ENCODE peak calls at places on chromosomes 3 and 15, in ten cellular contexts. A is A673; K is tibial nerve; R is body of pancreas; N is PC-3; P is sigmoid colon; W is CD4-positive, CD25-positive, alpha-beta regulatory T cell; V is heart right ventricle; Z is right atrium auricular region; X is uterus. B is an unnamed sample. For H3K36me3 and H3K27me3, the result is how much of the 10 kb centered on the place peaks cover.

GRCh38 chr3:86029590-86029989 is 961.4 kb downstream of the VGLL3 start:
- DNase-seq in X (no peak), W (no peak), A (peak), K (no peak), Z (no peak), R (no peak), P (no peak), N (peak), V (no peak), B (no peak)

GRCh38 chr3:17672506-17672905 is 69.9 kb downstream of the TBC1D5 start:
- DNase-seq in R (no peak), A (peak), V (no peak), N (no peak), X (no peak), Z (no peak), W (no peak), P (no peak), K (no peak), B (no peak)

GRCh38 chr3:196740476-196741400 is 1.1 kb downstream of the PAK2 start:
- DNase-seq in W (peak), K (no peak), V (peak), P (no peak), N (peak), A (peak), X (peak), Z (peak), R (peak), B (no peak)

GRCh38 chr3:107284570-107284969 is 92.7 kb upstream of the CCDC54 start:
- DNase-seq in R (no peak), Z (no peak), N (peak), P (no peak), X (no peak), V (no peak), K (no peak), W (no peak), A (no peak), B (no peak)

GRCh38 chr3:184710870-184711365 is 946 bp downstream of the MAGEF1 start:
- DNase-seq in R (peak), V (no peak), Z (peak), X (no peak), W (no peak), K (no peak), A (no peak), N (no peak), P (no peak), B (peak)

GRCh38 chr3:179438836-179439235 is 12.4 kb downstream of the GNB4 start:
- DNase-seq in K (no peak), X (no peak), A (no peak), V (no peak), W (no peak), R (no peak), N (no peak), P (no peak), Z (no peak), B (no peak)

GRCh38 chr3:31960793-31961431 is 20.1 kb downstream of the OSBPL10 start:
- DNase-seq in P (no peak), X (no peak), Z (no peak), V (no peak), W (no peak), N (peak), R (no peak), A (no peak), K (no peak), B (no peak)

GRCh38 chr15:69610858-69611257 is 158.2 kb downstream of the RPLP1 start:
- DNase-seq in Z (peak), W (no peak), A (no peak), V (no peak), N (no peak), K (no peak), R (no peak), X (no peak), P (no peak), B (peak)

GRCh38 chr15:29064290-29064689 is 178.5 kb downstream of the APBA2 start:
- DNase-seq in N (no peak), V (no peak), Z (no peak), X (no peak), W (no peak), K (no peak), A (no peak), P (no peak), R (peak), B (no peak)

GRCh38 chr15:62503451-62503850 is 338.4 kb upstream of the C2CD4B start:
- DNase-seq in P (peak), R (peak), Z (no peak), X (peak), V (peak), A (peak), K (no peak), N (no peak), W (no peak), B (no peak)

GRCh38 chr15:36430721-36431265 is 148.6 kb upstream of the CDIN1 start:
- DNase-seq in A (no peak), X (no peak), R (no peak), Z (no peak), N (no peak), V (no peak), K (no peak), P (no peak), W (no peak), B (no peak)

GRCh38 chr3:141066593-141066860 is 15.4 kb downstream of the SPSB4 start:
- DNase-seq in R (no peak), Z (no peak), A (no peak), X (no peak), W (no peak), N (no peak), V (no peak), K (no peak), P (peak), B (no peak)

GRCh38 chr3:34038131-34038530 is 239.7 kb downstream of the PDCD6IP start:
- DNase-seq in X (no peak), V (no peak), R (no peak), W (no peak), A (no peak), K (no peak), Z (no peak), P (no peak), N (no peak), B (no peak)

GRCh38 chr3:13192471-13193213 is 119.4 kb upstream of the IQSEC1 start:
- DNase-seq in R (no peak), P (peak), V (no peak), A (no peak), Z (no peak), X (no peak), K (no peak), W (no peak), N (peak), B (no peak)

GRCh38 chr3:37935756-37936666 is 54.6 kb upstream of the VILL start:
- DNase-seq in R (peak), X (no peak), A (peak), Z (no peak), W (no peak), P (no peak), V (no peak), K (no peak), N (peak), B (no peak)

GRCh38 chr3:193910886-193911738 is 224.8 kb upstream of the HES1 start:
- DNase-seq in P (no peak), W (no peak), Z (no peak), N (peak), A (no peak), K (no peak), R (no peak), V (no peak), X (no peak), B (no peak)

GRCh38 chr15:37111427-37111717 is 11.0 kb upstream of the MEIS2 start:
- DNase-seq in X (no peak), K (no peak), P (no peak), N (no peak), V (no peak), A (no peak), Z (no peak), W (no peak), R (no peak), B (no peak)

GRCh38 chr15:58538225-58538731 is 106.5 kb downstream of the LIPC start:
- DNase-seq in K (no peak), N (no peak), W (no peak), V (no peak), X (no peak), R (no peak), A (no peak), P (no peak), Z (no peak), B (no peak)

GRCh38 chr3:60094392-60094947 is 1044.6 kb upstream of the CFAP20DC start:
- DNase-seq in R (no peak), A (no peak), K (no peak), V (no peak), X (no peak), W (no peak), N (no peak), Z (no peak), P (no peak), B (no peak)

GRCh38 chr3:154022603-154023002 is 98.6 kb upstream of the ARHGEF26 start:
- DNase-seq in R (no peak), V (no peak), P (no peak), W (no peak), N (no peak), X (no peak), K (no peak), Z (no peak), A (no peak), B (no peak)

GRCh38 chr15:66760968-66761722 is 59.1 kb downstream of the SMAD6 start:
- DNase-seq in X (no peak), R (no peak), N (no peak), P (no peak), V (peak), K (no peak), Z (peak), W (no peak), A (no peak), B (no peak)

GRCh38 chr3:71753716-71754609 is at the start of gene GPR27:
- DNase-seq in W (peak), V (no peak), X (no peak), A (peak), R (peak), Z (no peak), N (no peak), P (no peak), K (no peak), B (no peak)

GRCh38 chr3:101849714-101850326 is 506 bp downstream of the NFKBIZ start:
- DNase-seq in V (peak), W (peak), X (peak), K (peak), P (peak), A (peak), N (peak), Z (no peak), R (peak), B (peak)

GRCh38 chr3:101850327-101851048 is 1.2 kb downstream of the NFKBIZ start:
- DNase-seq in P (no peak), A (peak), W (peak), K (no peak), N (peak), R (no peak), X (no peak), V (no peak), Z (no peak), B (peak)

GRCh38 chr3:101848326-101848725 is 988 bp upstream of the NFKBIZ start:
- DNase-seq in P (no peak), V (no peak), R (no peak), W (no peak), A (no peak), K (no peak), X (no peak), N (no peak), Z (no peak), B (no peak)

GRCh38 chr3:101847328-101847727 is 2.0 kb upstream of the NFKBIZ start:
- DNase-seq in N (no peak), P (no peak), R (no peak), X (no peak), A (no peak), Z (no peak), V (no peak), K (no peak), W (no peak), B (no peak)

GRCh38 chr3:101848754-101849713 is at the start of gene NFKBIZ:
- DNase-seq in V (peak), R (peak), K (peak), P (peak), Z (peak), N (peak), X (peak), A (peak), W (peak), B (peak)
- H3K36me3 ChIP-seq in V (under half), R (under half), K (under half), P (under half), Z (under half), N (under half), X (under half), A (under half), W (under half), B (under half)

DNA sequence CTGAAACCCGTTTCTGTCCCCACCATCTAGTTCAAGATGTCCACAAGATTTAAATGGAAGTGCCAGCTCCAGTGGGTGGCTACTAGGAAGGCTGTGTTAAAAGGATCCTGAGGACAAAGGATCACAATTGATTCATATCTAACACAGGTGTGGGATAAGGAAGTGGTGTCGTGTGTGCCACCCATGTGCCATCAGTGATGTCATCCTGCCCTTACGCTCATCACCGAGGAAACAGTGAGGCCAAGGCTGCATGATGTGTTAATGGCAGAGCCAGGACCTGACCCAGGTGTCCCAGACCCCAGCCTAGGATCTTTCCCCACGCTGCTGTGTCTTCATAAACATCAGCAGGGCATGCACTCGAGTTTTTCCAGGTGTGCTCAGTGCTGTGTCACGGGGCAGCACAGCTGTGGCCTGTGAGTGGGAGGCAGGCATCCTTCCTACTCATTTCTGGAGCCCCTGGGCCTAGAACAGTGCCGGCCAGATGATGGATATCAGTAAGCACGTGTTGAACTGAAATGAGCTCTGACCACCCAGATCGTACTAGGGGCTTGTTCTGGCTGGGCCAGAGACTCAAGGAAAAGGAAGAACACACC is 10.6 kb upstream of the TGM5 start:
- DNase-seq in W (no peak), P (no peak), V (no peak), R (no peak), N (no peak), K (no peak), X (no peak), Z (peak), A (no peak), B (no peak)
- H3K27me3 ChIP-seq in W (under half), P (under half), V (under half), R (under half), N (under half), K (under half), X (under half), Z (under half), A (under half), B (under half)

DNA sequence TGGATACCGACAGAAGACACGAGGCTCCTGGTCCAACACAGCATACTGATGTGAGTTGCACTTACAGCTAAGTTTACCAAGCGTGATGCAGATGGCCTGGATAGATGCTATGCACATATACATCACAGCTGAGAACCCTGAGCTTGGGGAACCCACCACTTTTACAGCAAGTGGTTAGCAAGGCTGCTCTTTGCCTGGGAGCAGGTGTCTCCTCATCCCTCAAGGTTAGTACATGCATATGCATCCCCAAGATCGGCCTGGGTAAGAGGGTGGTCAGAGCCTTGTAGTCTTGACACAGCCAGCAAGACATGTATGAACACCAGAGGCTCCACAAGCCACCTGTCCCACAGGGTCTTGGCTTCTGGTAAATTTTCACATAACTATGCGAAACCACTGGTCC is 28.3 kb downstream of the LRRC2 start:
- DNase-seq in A (no peak), K (no peak), P (no peak), X (no peak), V (no peak), R (no peak), Z (no peak), W (no peak), N (no peak), B (no peak)
- H3K36me3 ChIP-seq in A (under half), K (under half), P (under half), X (under half), V (half or more), R (under half), Z (under half), W (under half), N (under half), B (under half)

DNA sequence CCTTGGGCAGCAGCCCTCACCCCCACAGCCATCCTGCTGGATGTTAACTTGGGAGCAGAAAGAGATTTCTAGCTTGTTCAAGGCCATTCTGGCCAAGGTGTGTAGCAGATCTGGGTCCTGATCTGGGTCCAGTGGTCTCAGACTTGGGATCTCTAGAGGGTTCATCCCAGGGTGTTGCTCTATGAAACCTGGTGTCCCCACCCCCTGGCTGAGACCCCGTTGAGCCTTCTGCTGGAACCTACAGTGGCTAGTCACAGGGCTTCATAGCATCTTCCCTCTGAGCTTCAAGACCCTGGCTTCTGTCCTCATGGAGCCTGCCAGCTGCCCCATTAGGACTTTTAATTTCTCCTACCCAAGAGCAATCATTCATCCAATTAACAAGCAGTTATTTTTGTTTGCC is 64.3 kb downstream of the EPHB1 start:
- DNase-seq in P (no peak), X (no peak), R (no peak), K (no peak), W (no peak), V (no peak), A (no peak), Z (no peak), N (no peak), B (no peak)
- H3K27me3 ChIP-seq in P (under half), X (under half), R (under half), K (under half), W (under half), V (under half), A (under half), Z (under half), N (under half), B (under half)

GRCh38 chr15:90085565-90085964 is 16.7 kb downstream of the IDH2 start:
- DNase-seq in K (no peak), V (no peak), A (no peak), W (no peak), N (no peak), X (no peak), Z (no peak), P (no peak), R (no peak), B (no peak)
- H3K36me3 ChIP-seq in K (under half), V (half or more), A (under half), W (half or more), N (under half), X (under half), Z (half or more), P (under half), R (under half), B (under half)

DNA sequence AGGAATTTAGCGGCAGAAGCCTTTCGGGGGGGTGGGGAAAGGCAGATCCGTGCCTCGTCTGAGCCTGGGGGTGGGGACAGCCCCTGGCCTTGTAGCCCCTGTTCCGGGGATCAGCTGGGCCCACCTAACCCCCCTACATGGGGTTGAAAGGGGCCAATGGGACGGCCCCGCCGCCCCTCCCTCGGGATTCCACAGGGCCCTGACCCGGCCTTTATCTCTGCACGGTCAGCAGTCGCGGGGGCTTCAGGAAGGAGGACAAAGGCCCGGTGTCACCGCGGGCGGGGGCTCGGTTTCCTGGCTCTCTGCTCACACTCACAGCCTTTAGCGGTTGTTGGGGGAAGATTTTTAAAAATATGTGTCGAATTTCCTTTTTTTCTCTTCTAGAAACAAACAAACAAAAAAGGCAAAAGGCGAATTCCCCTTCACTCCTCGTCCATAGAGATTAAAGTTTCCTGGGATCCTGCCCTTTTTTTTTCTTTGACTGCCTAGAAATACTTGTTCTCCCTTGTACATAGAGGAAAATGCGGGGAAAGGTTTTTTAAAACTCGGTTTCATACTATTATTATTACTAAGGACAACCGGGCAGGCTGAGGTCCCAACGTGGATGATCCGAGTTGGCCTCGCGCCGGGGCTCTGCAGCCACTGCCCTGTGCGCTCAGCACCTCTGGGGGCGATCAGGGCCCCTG is 7.9 kb downstream of the FOXL2 start:
- DNase-seq in P (peak), A (no peak), V (no peak), K (no peak), N (no peak), X (no peak), Z (no peak), W (no peak), R (no peak), B (no peak)
- H3K27me3 ChIP-seq in P (half or more), A (half or more), V (half or more), K (half or more), N (under half), X (under half), Z (half or more), W (half or more), R (under half), B (half or more)

B was measured in CD8-positive, alpha-beta T cell.